ENCODE peak calls at places on chromosomes 1 and 21, in nine cellular contexts. T, S, E, K, N, L, Z, H and F are unnamed samples.

GRCh38 chr1:7590426-7590790 is 180.7 kb upstream of the VAMP3 start:
- DNase-seq in T (no peak), S (no peak), E (no peak), K (no peak), N (no peak), L (no peak), Z (peak), H (no peak), F (no peak)

GRCh38 chr1:155466996-155467395 is 95.6 kb downstream of the ASH1L start:
- DNase-seq in T (no peak), S (no peak), E (no peak), K (no peak), N (no peak), L (peak), Z (no peak), H (no peak), F (no peak)

GRCh38 chr1:1671365-1672119 is 12.7 kb upstream of the CDK11B start:
- DNase-seq in T (no peak), S (no peak), E (no peak), K (no peak), N (no peak), L (no peak), Z (peak), H (no peak), F (no peak)

GRCh38 chr21:45576838-45577737 is 34.8 kb upstream of the SLC19A1 start:
- DNase-seq in T (no peak), S (no peak), E (no peak), K (no peak), N (no peak), L (no peak), Z (no peak), H (no peak), F (no peak)

GRCh38 chr1:84834419-84835064 is 58.5 kb downstream of the LPAR3 start:
- DNase-seq in T (no peak), S (no peak), E (no peak), K (peak), N (no peak), L (peak), Z (no peak), H (peak), F (no peak)

GRCh38 chr1:57307382-57307781 is 116.5 kb downstream of the DAB1 start:
- DNase-seq in T (no peak), S (peak), E (peak), K (no peak), N (no peak), L (no peak), Z (no peak), H (no peak), F (no peak)

GRCh38 chr1:154759196-154759595 is 110.9 kb downstream of the KCNN3 start:
- DNase-seq in T (no peak), S (peak), E (peak), K (no peak), N (no peak), L (no peak), Z (no peak), H (no peak), F (no peak)

GRCh38 chr1:14504517-14504916 is 94.0 kb upstream of the KAZN start:
- DNase-seq in T (no peak), S (no peak), E (no peak), K (no peak), N (no peak), L (no peak), Z (no peak), H (no peak), F (no peak)

GRCh38 chr1:116881879-116882520 is 27.7 kb upstream of the PTGFRN start:
- DNase-seq in T (peak), S (no peak), E (peak), K (peak), N (no peak), L (peak), Z (no peak), H (peak), F (peak)

GRCh38 chr1:36981771-36982622 is 52.3 kb downstream of the GRIK3 start:
- DNase-seq in T (peak), S (no peak), E (no peak), K (no peak), N (no peak), L (no peak), Z (no peak), H (no peak), F (no peak)

GRCh38 chr1:41919764-41920397 is 1.2 kb upstream of the HIVEP3 start:
- DNase-seq in T (peak), S (peak), E (peak), K (no peak), N (no peak), L (no peak), Z (peak), H (no peak), F (no peak)

GRCh38 chr1:33365560-33365997 is 44.7 kb upstream of the A3GALT2 start:
- DNase-seq in T (no peak), S (no peak), E (no peak), K (no peak), N (no peak), L (peak), Z (peak), H (no peak), F (peak)

GRCh38 chr1:112957133-112957812 is 1.3 kb upstream of the SLC16A1 start:
- DNase-seq in T (peak), S (peak), E (peak), K (peak), N (no peak), L (peak), Z (no peak), H (peak), F (no peak)

GRCh38 chr1:29236993-29237905 is 927 bp downstream of the PTPRU start:
- DNase-seq in T (no peak), S (no peak), E (no peak), K (no peak), N (peak), L (no peak), Z (peak), H (no peak), F (no peak)

GRCh38 chr1:2977886-2978611 is 43.2 kb upstream of the ACTRT2 start:
- DNase-seq in T (no peak), S (no peak), E (no peak), K (no peak), N (peak), L (no peak), Z (no peak), H (no peak), F (no peak)

GRCh38 chr1:207752456-207753132 is 740 bp downstream of the CD46 start:
- DNase-seq in T (no peak), S (peak), E (peak), K (no peak), N (peak), L (peak), Z (peak), H (no peak), F (no peak)

GRCh38 chr1:26784023-26784871 is 3.5 kb upstream of the PIGV start:
- DNase-seq in T (peak), S (no peak), E (no peak), K (no peak), N (peak), L (peak), Z (peak), H (no peak), F (peak)

GRCh38 chr1:168234846-168235547 is 9.2 kb downstream of the SFT2D2 start:
- DNase-seq in T (no peak), S (no peak), E (no peak), K (no peak), N (no peak), L (peak), Z (no peak), H (no peak), F (no peak)

GRCh38 chr1:162380061-162380846 is 1.3 kb upstream of the C1orf226 start:
- DNase-seq in T (no peak), S (no peak), E (no peak), K (no peak), N (no peak), L (no peak), Z (no peak), H (no peak), F (no peak)

GRCh38 chr1:113452921-113453770 is 62.8 kb downstream of the MAGI3 start:
- DNase-seq in T (no peak), S (no peak), E (no peak), K (no peak), N (no peak), L (peak), Z (no peak), H (no peak), F (no peak)

GRCh38 chr1:84959294-84959693 is 37.6 kb downstream of the MCOLN2 start:
- DNase-seq in T (no peak), S (no peak), E (no peak), K (no peak), N (no peak), L (peak), Z (no peak), H (no peak), F (no peak)

GRCh38 chr1:227343727-227344551 is 25.6 kb upstream of the CDC42BPA start:
- DNase-seq in T (no peak), S (no peak), E (no peak), K (peak), N (no peak), L (peak), Z (no peak), H (peak), F (no peak)

GRCh38 chr21:33752260-33752659 is 110.0 kb downstream of the ITSN1 start:
- DNase-seq in T (no peak), S (no peak), E (no peak), K (no peak), N (no peak), L (no peak), Z (no peak), H (no peak), F (no peak)

GRCh38 chr1:88528792-88529191 is 155.3 kb upstream of the PKN2 start:
- DNase-seq in T (no peak), S (no peak), E (no peak), K (no peak), N (no peak), L (no peak), Z (no peak), H (no peak), F (no peak)

GRCh38 chr1:103190746-103191145 is 82.4 kb upstream of the COL11A1 start:
- DNase-seq in T (no peak), S (no peak), E (no peak), K (no peak), N (no peak), L (no peak), Z (no peak), H (no peak), F (no peak)

GRCh38 chr1:185853739-185854138 is 119.5 kb downstream of the HMCN1 start:
- DNase-seq in T (no peak), S (no peak), E (no peak), K (peak), N (no peak), L (peak), Z (no peak), H (peak), F (no peak)

GRCh38 chr1:115117303-115117702 is 28.0 kb upstream of the TSPAN2 start:
- DNase-seq in T (no peak), S (no peak), E (no peak), K (no peak), N (no peak), L (no peak), Z (no peak), H (no peak), F (no peak)

GRCh38 chr1:40703316-40703715 is 11.8 kb downstream of the NFYC start:
- DNase-seq in T (no peak), S (no peak), E (no peak), K (peak), N (no peak), L (peak), Z (no peak), H (peak), F (no peak)

GRCh38 chr1:233544304-233544703 is 69.6 kb upstream of the KCNK1 start:
- DNase-seq in T (no peak), S (no peak), E (no peak), K (no peak), N (no peak), L (no peak), Z (no peak), H (no peak), F (no peak)

GRCh38 chr1:222817529-222817928 is 2.7 kb downstream of the DISP1 start:
- DNase-seq in T (no peak), S (no peak), E (no peak), K (peak), N (no peak), L (peak), Z (no peak), H (peak), F (peak)

GRCh38 chr1:118147542-118147941 is 37.5 kb downstream of the SPAG17 start:
- DNase-seq in T (no peak), S (no peak), E (no peak), K (no peak), N (no peak), L (peak), Z (no peak), H (peak), F (no peak)

GRCh38 chr1:186577201-186577600 is 103.0 kb downstream of the PTGS2 start:
- DNase-seq in T (no peak), S (no peak), E (no peak), K (no peak), N (peak), L (no peak), Z (no peak), H (no peak), F (no peak)

GRCh38 chr1:57163332-57163731 is 197.5 kb upstream of the C8B start:
- DNase-seq in T (peak), S (no peak), E (no peak), K (no peak), N (no peak), L (no peak), Z (no peak), H (no peak), F (no peak)

GRCh38 chr1:1927751-1928150 is 8.7 kb upstream of the TMEM52 start:
- DNase-seq in T (no peak), S (no peak), E (no peak), K (no peak), N (no peak), L (no peak), Z (peak), H (no peak), F (no peak)

GRCh38 chr1:199508653-199509052 is 518.9 kb upstream of the NR5A2 start:
- DNase-seq in T (no peak), S (no peak), E (no peak), K (no peak), N (no peak), L (no peak), Z (no peak), H (no peak), F (no peak)

GRCh38 chr1:61434276-61434675 is 290.7 kb downstream of the TM2D1 start:
- DNase-seq in T (peak), S (no peak), E (no peak), K (no peak), N (no peak), L (no peak), Z (no peak), H (no peak), F (no peak)

GRCh38 chr21:44421901-44422840 is 33.1 kb upstream of the LRRC3 start:
- DNase-seq in T (no peak), S (no peak), E (no peak), K (no peak), N (peak), L (no peak), Z (peak), H (no peak), F (no peak)